ENCODE peak calls at places on chromosome 19, in six cellular contexts. Q is GM12878, M is H1, B is HepG2, F is K562, U is A549. N is an unnamed sample.

GRCh38 chr19:57620673-57621348 is 6.8 kb downstream of the ZNF134 start:
- DNase-seq in Q (no peak), M (no peak), B (no peak), U (no peak), F (no peak), N (peak; percentile 6)

GRCh38 chr19:54017266-54017665 is 25.8 kb downstream of the CACNG6 start:
- DNase-seq in Q (no peak), B (no peak), F (no peak), U (peak; percentile 50), M (no peak), N (no peak)

GRCh38 chr19:13176345-13176744 is 26.1 kb downstream of the IER2 start:
- DNase-seq in M (no peak), Q (no peak), F (no peak), U (no peak), B (no peak), N (no peak)

GRCh38 chr19:53537523-53538377 is at the start of gene ZNF331:
- DNase-seq in B (peak; percentile 39), F (no peak), M (no peak), Q (peak; percentile 63), U (peak; percentile 60), N (peak; percentile 81)

GRCh38 chr19:46271488-46272197 is 25.2 kb upstream of the HIF3A start:
- DNase-seq in M (no peak), U (peak; percentile 77), Q (no peak), F (no peak), B (no peak), N (no peak)

GRCh38 chr19:7637374-7638256 is 705 bp downstream of the STXBP2 start:
- DNase-seq in Q (no peak), M (no peak), U (peak; percentile 25), F (peak; percentile 71), B (no peak), N (peak; percentile 80)

GRCh38 chr19:43525836-43526771 is 897 bp downstream of the ETHE1 start:
- DNase-seq in M (no peak), F (peak; percentile 18), U (no peak), B (no peak), Q (no peak), N (peak; percentile 59)

GRCh38 chr19:6076675-6077463 is 33.4 kb downstream of the RFX2 start:
- DNase-seq in Q (no peak), U (no peak), M (no peak), F (no peak), B (no peak), N (no peak)

GRCh38 chr19:45130888-45131615 is 29.7 kb downstream of the NKPD1 start:
- DNase-seq in B (peak; percentile 73), M (no peak), U (peak; percentile 54), F (no peak), Q (no peak), N (no peak)

GRCh38 chr19:16226878-16227836 is 29.4 kb downstream of the AP1M1 start:
- DNase-seq in M (no peak), U (no peak), B (no peak), Q (no peak), F (no peak), N (no peak)

GRCh38 chr19:11446652-11447301 is 11.3 kb downstream of the PRKCSH start:
- DNase-seq in Q (no peak), U (peak; percentile 70), F (peak; percentile 86), M (no peak), B (no peak), N (peak; percentile 58)

GRCh38 chr19:20607943-20608342 is 42.4 kb upstream of the ZNF737 start:
- DNase-seq in Q (no peak), B (no peak), M (no peak), U (no peak), F (no peak), N (no peak)

GRCh38 chr19:10424011-10424637 is 3.8 kb downstream of the PDE4A start:
- DNase-seq in Q (no peak), M (no peak), F (peak; percentile 76), U (peak; percentile 89), B (peak; percentile 58), N (peak; percentile 94)

GRCh38 chr19:5993516-5994406 is 15.8 kb upstream of the RANBP3 start:
- DNase-seq in M (no peak), F (no peak), Q (no peak), U (no peak), B (no peak), N (no peak)

GRCh38 chr19:2900296-2901252 is at the start of gene ZNF57:
- DNase-seq in M (peak; percentile 94), F (peak; percentile 99), U (peak; percentile 93), Q (peak; percentile 92), B (peak; percentile 98), N (peak; percentile 97)

GRCh38 chr19:46898731-46899130 is 37.9 kb downstream of the ARHGAP35 start:
- DNase-seq in F (no peak), Q (no peak), M (no peak), U (no peak), B (no peak), N (no peak)

GRCh38 chr19:13428352-13428751 is 77.9 kb downstream of the CACNA1A start:
- DNase-seq in Q (no peak), F (peak; percentile 52), B (no peak), M (no peak), U (no peak), N (peak; percentile 22)

GRCh38 chr19:4801085-4801619 is 9.6 kb downstream of the FEM1A start:
- DNase-seq in M (no peak), U (no peak), B (no peak), Q (no peak), F (no peak), N (no peak)

GRCh38 chr19:50551034-50551712 is 17.1 kb downstream of the LRRC4B start:
- DNase-seq in B (no peak), U (no peak), M (no peak), F (no peak), Q (no peak), N (no peak)

GRCh38 chr19:18156841-18157464 is 4.0 kb downstream of the PIK3R2 start:
- DNase-seq in M (no peak), U (peak; percentile 62), F (peak; percentile 89), B (peak; percentile 63), Q (no peak), N (no peak)

DNA sequence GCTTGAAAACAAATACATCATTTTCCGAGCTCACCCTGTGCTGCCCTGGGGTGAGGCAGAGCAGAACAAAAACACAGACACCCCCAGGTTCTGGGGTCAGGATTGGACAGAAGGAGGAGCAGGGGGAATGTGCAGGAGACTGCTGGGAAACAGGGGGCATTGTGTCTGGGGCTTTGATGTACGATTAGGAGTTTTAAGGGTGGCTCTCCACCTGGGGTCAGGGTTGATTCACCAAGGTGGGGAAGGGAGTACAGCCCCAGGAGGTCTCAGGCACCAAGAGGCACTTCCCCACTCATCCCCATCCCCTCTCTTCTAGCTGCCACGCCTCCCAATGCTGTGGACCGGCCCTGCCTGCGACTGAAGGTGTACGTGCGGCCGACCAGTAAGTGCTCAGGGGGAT is 12.6 kb downstream of the EFNA2 start:
- DNase-seq in Q (no peak), B (no peak), U (no peak), M (no peak), F (no peak), N (no peak)
- TF ChIP-seq MAX in Q (no peak), B (no peak), U (no peak), M (no peak), F (no peak), N (no peak)

DNA sequence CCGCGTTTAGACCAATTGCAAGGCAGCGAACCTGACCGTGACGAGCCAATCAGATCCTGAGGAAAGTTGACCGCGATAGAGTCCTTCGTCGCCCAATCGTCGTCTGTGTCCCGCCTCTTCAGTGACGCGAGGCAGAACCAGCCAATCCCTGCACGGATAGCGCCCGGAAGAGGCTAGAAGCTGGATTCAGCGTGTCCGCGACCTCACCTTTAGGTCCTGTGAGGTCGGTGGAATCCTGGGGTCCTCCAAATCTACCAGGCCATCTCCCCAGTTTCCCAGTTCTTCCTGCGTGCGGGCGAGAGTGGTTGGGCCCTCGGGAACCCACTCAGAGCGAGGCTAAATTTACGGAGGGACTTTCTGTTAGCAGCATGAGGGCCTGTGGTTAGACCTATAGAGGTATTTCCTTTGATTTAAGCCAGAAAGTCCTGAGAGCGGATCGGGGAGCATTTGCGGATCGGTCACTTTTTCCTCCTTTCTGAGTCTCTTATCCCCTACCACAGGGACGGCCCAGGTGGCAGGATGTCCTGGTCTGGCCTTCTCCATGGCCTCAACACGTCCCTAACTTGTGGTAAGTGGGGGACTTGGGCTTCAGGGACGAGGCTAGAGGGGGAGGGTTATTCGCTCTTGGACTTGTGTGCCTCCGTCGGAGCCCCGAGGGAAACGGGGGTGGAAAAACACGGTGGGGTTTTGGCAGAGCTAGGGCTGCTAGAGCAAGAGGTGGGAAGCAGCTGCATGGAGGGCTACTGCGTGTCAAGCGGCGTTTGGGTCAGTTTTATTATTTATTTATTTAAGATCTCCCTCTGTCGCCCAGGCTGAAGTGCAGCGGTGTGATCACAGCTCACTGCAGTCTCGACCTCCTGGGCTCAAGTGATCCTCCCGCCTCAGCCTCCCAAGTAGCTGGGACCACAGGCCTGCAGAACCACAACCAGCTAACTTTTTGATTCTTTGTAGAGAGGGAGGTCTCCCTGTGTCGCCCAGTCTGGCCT is at the start of gene MRPS12:
- DNase-seq in F (peak; percentile 99), U (peak; percentile 100), Q (peak; percentile 99), M (peak; percentile 99), B (peak; percentile 98), N (peak; percentile 97)
- TF ChIP-seq POLR2A in F (peak; percentile 90), U (peak; percentile 87), Q (peak; percentile 87), M (peak; percentile 83), B (peak; percentile 77), N (peak; percentile 81)

GRCh38 chr19:49448432-49448786 is 3.2 kb downstream of the PIH1D1 start:
- DNase-seq in M (no peak), B (no peak), U (no peak), F (no peak), Q (no peak), N (no peak)

GRCh38 chr19:49453013-49453756 is at the start of gene ALDH16A1:
- DNase-seq in M (peak; percentile 90), B (peak; percentile 95), F (peak; percentile 92), U (peak; percentile 99), Q (peak; percentile 88), N (peak; percentile 97)

GRCh38 chr19:49451430-49452181 is at the start of gene PIH1D1:
- DNase-seq in B (peak; percentile 99), F (peak; percentile 78), Q (peak; percentile 99), M (peak; percentile 95), U (peak; percentile 99), N (peak; percentile 99)

GRCh38 chr19:49447485-49448431 is 3.9 kb downstream of the PIH1D1 start:
- DNase-seq in M (peak; percentile 75), U (no peak), B (no peak), F (peak; percentile 66), Q (no peak), N (peak; percentile 48)

DNA sequence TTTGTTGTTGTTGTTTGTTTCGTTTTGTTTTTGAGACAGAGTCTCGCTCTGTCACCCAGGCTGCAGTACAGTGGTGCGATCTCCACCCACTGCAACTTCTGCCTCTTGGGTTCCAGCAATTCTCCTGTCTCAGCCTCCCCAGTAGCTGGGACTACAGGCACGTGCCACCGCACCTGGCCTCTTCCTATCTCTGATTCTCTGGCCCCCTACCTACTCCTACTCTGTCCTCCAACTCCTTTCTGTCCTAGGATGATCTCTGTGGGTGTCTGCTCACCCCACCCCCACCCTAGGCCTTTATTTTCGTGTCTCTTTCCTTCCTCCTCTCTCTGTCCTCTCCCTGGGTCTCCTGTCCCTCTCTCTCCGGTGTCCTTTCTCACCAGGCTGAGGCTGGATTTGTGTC is 1.2 kb downstream of the PIH1D1 start:
- DNase-seq in F (no peak), U (no peak), Q (no peak), B (no peak), M (no peak), N (no peak)
- H3K4me3 ChIP-seq in F (peak overlapping the region; percentile 79), U (peak overlapping the region; percentile 72), Q (peak overlapping the region; percentile 85), B (peak overlapping the region; percentile 95), M (peak overlapping the region; percentile 18), N (peak overlapping the region; percentile 99)

DNA sequence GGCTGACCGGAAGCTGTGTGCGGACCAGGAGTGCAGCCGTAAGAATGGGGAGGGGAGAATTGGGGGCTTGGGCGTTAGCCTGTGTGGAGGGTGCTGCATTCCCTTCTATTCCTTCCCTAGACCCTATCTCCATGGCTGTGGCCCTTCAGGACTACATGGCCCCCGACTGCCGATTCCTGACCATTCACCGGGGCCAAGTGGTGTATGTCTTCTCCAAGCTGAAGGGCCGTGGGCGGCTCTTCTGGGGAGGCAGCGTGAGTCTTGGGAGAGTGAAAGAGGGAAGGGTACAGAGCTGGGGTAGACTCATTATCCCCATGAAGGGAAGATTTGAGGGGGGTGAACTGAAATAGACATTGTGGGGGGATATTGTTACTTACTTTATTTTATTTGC is 306 bp downstream of the MIA start:
- DNase-seq in U (no peak), M (no peak), Q (no peak), F (no peak), B (no peak), N (no peak)
- TF ChIP-seq MAX in U (no peak), M (no peak), Q (no peak), F (no peak), B (no peak), N (no peak)